ENCODE peak calls at places on chromosomes 3 and 15, in nine cellular contexts. One of them, this sample, is unnamed.

GRCh38 chr3:127524300-127524896 is 66.1 kb downstream of the TPRA1 start:
- DNase-seq in sigmoid colon: no peak
- DNase-seq in lower leg skin: no peak
- DNase-seq in transverse colon: no peak
- DNase-seq in HepG2: no peak
- DNase-seq in ovary: no peak
- DNase-seq in heart left ventricle: no peak
- DNase-seq in tibial nerve: no peak
- DNase-seq in body of pancreas: peak; percentile 62
- DNase-seq in this sample: no peak

GRCh38 chr3:16286161-16286560 is 21.1 kb downstream of the OXNAD1 start:
- DNase-seq in lower leg skin: no peak
- DNase-seq in HepG2: no peak
- DNase-seq in body of pancreas: no peak
- DNase-seq in heart left ventricle: no peak
- DNase-seq in transverse colon: peak; percentile 26
- DNase-seq in sigmoid colon: no peak
- DNase-seq in tibial nerve: no peak
- DNase-seq in ovary: no peak
- DNase-seq in this sample: no peak

GRCh38 chr3:9795212-9795611 is 2.3 kb downstream of the ARPC4 start:
- DNase-seq in ovary: no peak
- DNase-seq in heart left ventricle: no peak
- DNase-seq in body of pancreas: no peak
- DNase-seq in lower leg skin: no peak
- DNase-seq in transverse colon: no peak
- DNase-seq in tibial nerve: no peak
- DNase-seq in HepG2: no peak
- DNase-seq in sigmoid colon: no peak
- DNase-seq in this sample: no peak

GRCh38 chr3:190076601-190077444 is 43.9 kb downstream of the P3H2 start:
- DNase-seq in lower leg skin: no peak
- DNase-seq in HepG2: peak; percentile 6
- DNase-seq in sigmoid colon: no peak
- DNase-seq in heart left ventricle: no peak
- DNase-seq in ovary: peak; percentile 55
- DNase-seq in body of pancreas: peak; percentile 16
- DNase-seq in transverse colon: no peak
- DNase-seq in tibial nerve: no peak
- DNase-seq in this sample: peak; percentile 47

GRCh38 chr15:42736178-42736792 is 643 bp downstream of the CDAN1 start:
- DNase-seq in tibial nerve: no peak
- DNase-seq in transverse colon: no peak
- DNase-seq in heart left ventricle: no peak
- DNase-seq in HepG2: no peak
- DNase-seq in ovary: peak; percentile 55
- DNase-seq in sigmoid colon: peak; percentile 64
- DNase-seq in lower leg skin: no peak
- DNase-seq in body of pancreas: no peak
- DNase-seq in this sample: peak; percentile 38

GRCh38 chr3:61771976-61772375 is 210.6 kb downstream of the PTPRG start:
- DNase-seq in tibial nerve: no peak
- DNase-seq in HepG2: no peak
- DNase-seq in ovary: no peak
- DNase-seq in sigmoid colon: no peak
- DNase-seq in heart left ventricle: no peak
- DNase-seq in transverse colon: no peak
- DNase-seq in body of pancreas: no peak
- DNase-seq in lower leg skin: no peak
- DNase-seq in this sample: no peak

GRCh38 chr3:187196573-187197094 is 652 bp upstream of the RTP1 start:
- DNase-seq in transverse colon: no peak
- DNase-seq in tibial nerve: no peak
- DNase-seq in body of pancreas: no peak
- DNase-seq in ovary: no peak
- DNase-seq in heart left ventricle: no peak
- DNase-seq in lower leg skin: no peak
- DNase-seq in sigmoid colon: no peak
- DNase-seq in HepG2: no peak
- DNase-seq in this sample: no peak

GRCh38 chr15:55654541-55654940 is 66.4 kb upstream of the PYGO1 start:
- DNase-seq in body of pancreas: no peak
- DNase-seq in ovary: no peak
- DNase-seq in transverse colon: no peak
- DNase-seq in lower leg skin: no peak
- DNase-seq in tibial nerve: no peak
- DNase-seq in heart left ventricle: no peak
- DNase-seq in sigmoid colon: no peak
- DNase-seq in HepG2: no peak
- DNase-seq in this sample: no peak

DNA sequence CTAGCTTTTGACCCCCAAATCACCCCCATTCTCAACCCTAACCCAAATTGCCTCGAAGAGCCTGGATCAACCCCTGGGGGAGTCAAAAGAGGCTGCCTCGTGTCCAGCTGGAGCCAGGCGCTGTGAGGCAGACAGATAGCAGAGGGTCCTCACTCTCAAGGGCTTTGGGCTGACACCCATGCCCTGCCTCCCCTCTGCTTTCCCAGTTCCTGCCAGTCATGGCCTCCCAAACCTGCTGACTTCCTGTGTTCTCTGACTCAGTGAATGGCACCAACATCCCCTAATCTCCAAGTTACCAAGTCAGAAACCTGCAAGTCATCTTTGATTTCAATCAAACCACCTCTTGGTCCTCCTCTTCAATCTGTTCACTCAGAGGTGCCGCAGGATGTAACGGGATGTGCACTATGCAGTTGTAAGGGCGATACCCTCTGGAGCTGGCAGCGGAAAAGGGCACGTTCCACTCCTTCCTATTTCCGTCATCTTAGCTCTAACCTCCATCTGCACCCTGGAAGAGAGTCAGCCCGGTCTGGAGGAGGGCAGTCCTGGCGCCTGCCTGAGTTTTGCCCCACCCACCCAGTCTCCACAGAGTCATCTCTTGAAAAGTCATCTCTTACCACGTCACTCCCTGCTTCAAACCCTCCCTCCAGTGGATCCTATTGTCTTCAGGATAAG is 52.4 kb upstream of the FAM174B start:
- DNase-seq in body of pancreas: no peak
- DNase-seq in ovary: no peak
- DNase-seq in HepG2: no peak
- DNase-seq in tibial nerve: no peak
- DNase-seq in transverse colon: no peak
- DNase-seq in heart left ventricle: no peak
- DNase-seq in sigmoid colon: no peak
- DNase-seq in lower leg skin: no peak
- DNase-seq in this sample: no peak
- TF ChIP-seq POLR2A in body of pancreas: no peak
- TF ChIP-seq POLR2A in ovary: no peak
- TF ChIP-seq POLR2A in HepG2: no peak
- TF ChIP-seq POLR2A in tibial nerve: no peak
- TF ChIP-seq POLR2A in transverse colon: no peak
- TF ChIP-seq POLR2A in heart left ventricle: no peak
- TF ChIP-seq POLR2A in sigmoid colon: no peak
- TF ChIP-seq POLR2A in lower leg skin: no peak
- TF ChIP-seq POLR2A in this sample: no peak

DNA sequence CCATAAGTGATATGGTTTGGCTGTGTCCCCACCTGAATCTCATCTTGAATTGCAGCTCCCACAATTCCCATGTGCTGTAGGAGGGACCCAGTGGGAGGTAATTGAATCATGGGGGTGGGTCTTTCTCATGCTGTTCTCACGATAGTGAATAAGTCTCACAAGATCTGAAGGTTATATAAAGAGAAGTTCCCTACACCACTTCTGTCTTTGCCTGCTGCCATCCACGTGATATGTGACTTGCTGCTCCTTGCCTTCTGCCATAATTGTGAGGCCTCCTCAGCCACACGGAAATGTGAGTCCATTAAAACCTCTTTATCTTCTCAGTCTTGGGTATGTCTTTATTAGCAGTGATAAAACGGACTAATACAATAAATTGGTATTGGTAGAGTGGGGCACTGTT is 75.0 kb upstream of the CADPS start:
- DNase-seq in transverse colon: no peak
- DNase-seq in sigmoid colon: no peak
- DNase-seq in ovary: no peak
- DNase-seq in body of pancreas: no peak
- DNase-seq in HepG2: no peak
- DNase-seq in heart left ventricle: no peak
- DNase-seq in tibial nerve: no peak
- DNase-seq in lower leg skin: no peak
- DNase-seq in this sample: no peak
- TF ChIP-seq POLR2A in transverse colon: no peak
- TF ChIP-seq POLR2A in sigmoid colon: no peak
- TF ChIP-seq POLR2A in ovary: no peak
- TF ChIP-seq POLR2A in body of pancreas: no peak
- TF ChIP-seq POLR2A in HepG2: no peak
- TF ChIP-seq POLR2A in heart left ventricle: no peak
- TF ChIP-seq POLR2A in tibial nerve: no peak
- TF ChIP-seq POLR2A in lower leg skin: no peak
- TF ChIP-seq POLR2A in this sample: no peak

GRCh38 chr3:195129072-195129643 is 141.8 kb downstream of the XXYLT1 start:
- DNase-seq in transverse colon: no peak
- DNase-seq in body of pancreas: no peak
- DNase-seq in lower leg skin: no peak
- DNase-seq in HepG2: no peak
- DNase-seq in tibial nerve: no peak
- DNase-seq in heart left ventricle: no peak
- DNase-seq in ovary: no peak
- DNase-seq in sigmoid colon: no peak
- DNase-seq in this sample: no peak

GRCh38 chr3:195131149-195131548 is 139.8 kb downstream of the XXYLT1 start:
- DNase-seq in ovary: no peak
- DNase-seq in tibial nerve: no peak
- DNase-seq in HepG2: no peak
- DNase-seq in lower leg skin: no peak
- DNase-seq in sigmoid colon: no peak
- DNase-seq in transverse colon: no peak
- DNase-seq in heart left ventricle: no peak
- DNase-seq in body of pancreas: no peak
- DNase-seq in this sample: no peak

GRCh38 chr3:195128255-195129071 is 142.5 kb downstream of the XXYLT1 start:
- DNase-seq in ovary: no peak
- DNase-seq in body of pancreas: no peak
- DNase-seq in transverse colon: no peak
- DNase-seq in tibial nerve: no peak
- DNase-seq in sigmoid colon: no peak
- DNase-seq in HepG2: no peak
- DNase-seq in heart left ventricle: no peak
- DNase-seq in lower leg skin: no peak
- DNase-seq in this sample: no peak

GRCh38 chr3:195133462-195133861 is 137.5 kb downstream of the XXYLT1 start:
- DNase-seq in ovary: no peak
- DNase-seq in transverse colon: peak; percentile 60
- DNase-seq in HepG2: no peak
- DNase-seq in body of pancreas: peak; percentile 34
- DNase-seq in tibial nerve: no peak
- DNase-seq in sigmoid colon: peak; percentile 96
- DNase-seq in lower leg skin: peak; percentile 80
- DNase-seq in heart left ventricle: no peak
- DNase-seq in this sample: no peak

GRCh38 chr3:195129644-195130492 is 141.1 kb downstream of the XXYLT1 start:
- DNase-seq in heart left ventricle: no peak
- DNase-seq in body of pancreas: no peak
- DNase-seq in sigmoid colon: no peak
- DNase-seq in tibial nerve: no peak
- DNase-seq in ovary: no peak
- DNase-seq in transverse colon: no peak
- DNase-seq in HepG2: no peak
- DNase-seq in lower leg skin: no peak
- DNase-seq in this sample: no peak
- TF ChIP-seq POLR2A in heart left ventricle: no peak
- TF ChIP-seq POLR2A in body of pancreas: no peak
- TF ChIP-seq POLR2A in sigmoid colon: no peak
- TF ChIP-seq POLR2A in tibial nerve: no peak
- TF ChIP-seq POLR2A in ovary: no peak
- TF ChIP-seq POLR2A in transverse colon: no peak
- TF ChIP-seq POLR2A in HepG2: no peak
- TF ChIP-seq POLR2A in lower leg skin: no peak
- TF ChIP-seq POLR2A in this sample: no peak

DNA sequence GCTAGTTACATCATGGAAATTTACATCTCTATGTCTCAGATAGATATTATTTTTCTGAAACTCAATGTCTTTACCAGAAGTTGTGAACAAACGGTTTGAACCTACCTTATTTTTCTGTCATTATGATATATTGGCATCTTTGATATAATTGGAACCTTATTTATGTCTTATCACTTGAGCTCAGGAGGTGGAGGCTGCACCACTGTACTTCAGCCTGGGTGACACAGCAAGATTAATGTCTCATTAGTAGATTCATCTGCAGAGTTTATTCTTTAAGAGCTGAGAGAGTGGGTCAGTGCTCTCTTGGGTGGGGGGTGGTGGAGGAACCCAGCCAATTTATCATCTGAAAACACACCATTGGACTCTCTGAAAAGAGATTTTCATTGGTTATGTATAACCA is 21.4 kb downstream of the SCG3 start:
- DNase-seq in body of pancreas: no peak
- DNase-seq in sigmoid colon: no peak
- DNase-seq in heart left ventricle: no peak
- DNase-seq in HepG2: no peak
- DNase-seq in ovary: no peak
- DNase-seq in transverse colon: no peak
- DNase-seq in lower leg skin: no peak
- DNase-seq in tibial nerve: no peak
- DNase-seq in this sample: no peak
- TF ChIP-seq POLR2A in body of pancreas: no peak
- TF ChIP-seq POLR2A in sigmoid colon: no peak
- TF ChIP-seq POLR2A in heart left ventricle: no peak
- TF ChIP-seq POLR2A in HepG2: no peak
- TF ChIP-seq POLR2A in ovary: no peak
- TF ChIP-seq POLR2A in transverse colon: no peak
- TF ChIP-seq POLR2A in lower leg skin: no peak
- TF ChIP-seq POLR2A in tibial nerve: no peak
- TF ChIP-seq POLR2A in this sample: no peak

DNA sequence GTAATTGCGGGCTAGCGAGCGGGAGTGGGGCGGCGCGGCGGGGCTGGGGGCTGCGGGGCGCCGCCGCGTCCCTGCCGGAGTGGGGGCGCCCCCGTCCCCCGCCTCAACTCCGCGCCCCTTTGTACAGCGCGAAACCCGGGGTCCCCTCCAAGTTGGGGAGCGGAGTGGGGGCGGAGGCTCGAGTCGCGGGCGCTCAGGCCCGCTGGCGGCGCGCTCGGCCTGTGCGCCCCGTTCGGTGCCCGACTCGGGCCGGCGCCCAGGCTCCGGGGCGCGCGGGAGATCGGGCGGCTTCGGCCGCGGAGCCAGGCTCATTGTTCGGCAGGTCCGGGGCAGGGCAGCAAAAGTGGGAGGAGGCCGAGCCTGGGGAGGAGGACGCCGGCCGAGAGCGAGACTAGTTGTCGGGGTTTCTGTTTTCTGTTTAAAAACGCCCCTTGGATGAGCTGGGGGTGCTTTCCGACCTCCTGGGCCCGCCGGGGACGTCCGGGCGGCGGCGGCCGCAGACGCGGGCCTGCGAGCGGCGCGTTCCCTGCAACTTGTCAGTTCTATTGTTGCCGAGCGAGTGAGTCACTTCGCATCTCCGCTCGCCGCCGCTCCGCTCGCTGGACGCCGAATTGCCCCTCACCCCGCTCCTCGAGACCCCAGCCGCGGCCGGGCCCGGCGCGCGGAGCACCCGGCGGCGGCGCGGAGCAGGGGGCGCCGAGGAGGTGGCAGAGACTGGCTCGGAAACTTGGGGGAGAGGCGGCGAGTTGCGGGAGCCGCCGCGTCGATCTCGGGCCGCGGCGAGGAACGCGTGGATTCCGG is 663 bp downstream of the TCF12 start:
- DNase-seq in lower leg skin: peak; percentile 32
- DNase-seq in heart left ventricle: peak; percentile 62
- DNase-seq in sigmoid colon: peak; percentile 75
- DNase-seq in body of pancreas: peak; percentile 67
- DNase-seq in tibial nerve: no peak
- DNase-seq in HepG2: peak; percentile 25
- DNase-seq in transverse colon: peak; percentile 61
- DNase-seq in ovary: peak; percentile 63
- DNase-seq in this sample: peak; percentile 29
- TF ChIP-seq POLR2A in lower leg skin: no peak
- TF ChIP-seq POLR2A in heart left ventricle: peak; percentile 45
- TF ChIP-seq POLR2A in sigmoid colon: no peak
- TF ChIP-seq POLR2A in body of pancreas: peak; percentile 46
- TF ChIP-seq POLR2A in tibial nerve: no peak
- TF ChIP-seq POLR2A in HepG2: no peak
- TF ChIP-seq POLR2A in transverse colon: no peak
- TF ChIP-seq POLR2A in ovary: no peak
- TF ChIP-seq POLR2A in this sample: peak; percentile 61